ENCODE peak calls at places on chromosomes 1 and 21, in eight cellular contexts. S, E, D, U, K, A, Z and L are unnamed samples.

GRCh38 chr1:168736450-168736980 is 7.5 kb upstream of the DPT start:
- DNase-seq in A (no peak), Z (no peak), D (no peak), U (no peak), K (no peak), E (no peak), S (no peak), L (no peak)

GRCh38 chr1:11071463-11072215 is 11.8 kb upstream of the SRM start:
- DNase-seq in S (no peak), E (peak; percentile 58), K (no peak), A (no peak), Z (no peak), U (no peak), D (no peak), L (no peak)

GRCh38 chr1:146046664-146047063 is 25.1 kb upstream of the HJV start:
- DNase-seq in A (no peak), K (no peak), S (no peak), U (no peak), Z (no peak), E (no peak), D (no peak), L (no peak)

GRCh38 chr1:109944541-109944940 is 33.9 kb downstream of the CSF1 start:
- DNase-seq in U (no peak), Z (no peak), K (no peak), A (no peak), E (no peak), D (no peak), S (no peak), L (no peak)

GRCh38 chr21:25496825-25497482 is 110.3 kb downstream of the MRPL39 start:
- DNase-seq in D (no peak), Z (no peak), K (no peak), S (no peak), A (no peak), E (no peak), U (no peak), L (no peak)

GRCh38 chr1:41811051-41811795 is 107.5 kb downstream of the HIVEP3 start:
- DNase-seq in K (no peak), U (no peak), A (no peak), Z (no peak), S (no peak), E (no peak), D (no peak), L (no peak)

GRCh38 chr1:147760481-147761260 is at the start of gene GJA5:
- DNase-seq in K (no peak), S (no peak), Z (no peak), E (no peak), A (no peak), D (no peak), U (no peak), L (no peak)

GRCh38 chr21:16072692-16073091 is 342.9 kb downstream of the USP25 start:
- DNase-seq in Z (no peak), S (no peak), U (peak; percentile 80), K (no peak), D (no peak), A (no peak), E (no peak), L (no peak)

GRCh38 chr1:12052997-12053686 is 10.0 kb upstream of the TNFRSF8 start:
- DNase-seq in Z (no peak), S (no peak), K (no peak), A (peak; percentile 65), E (no peak), D (no peak), U (no peak), L (peak; percentile 67)